ENCODE peak calls at places on chromosomes 12 and 14, in five cellular contexts. One of them, this sample, is unnamed.
A peak's percentile ranks its signal among the peaks of the same experiment; 100 is the strongest.

GRCh38 chr12:11593013-11593412 is 56.5 kb upstream of the ETV6 start:
- DNase-seq in foreskin fibroblast: no peak
- DNase-seq in GM12892: no peak
- DNase-seq in psoas muscle: no peak
- DNase-seq in stimulated activated CD4-positive, alpha-beta T cell treated with anti-CD3 and anti-CD28 coated beads, Interleukin-2, amount 100 ng/mL, for 24 hours: no peak
- DNase-seq in this sample: no peak

GRCh38 chr12:26614217-26614616 is 218.8 kb downstream of the ITPR2 start:
- DNase-seq in foreskin fibroblast: no peak
- DNase-seq in psoas muscle: no peak
- DNase-seq in GM12892: no peak
- DNase-seq in stimulated activated CD4-positive, alpha-beta T cell treated with anti-CD3 and anti-CD28 coated beads, Interleukin-2, amount 100 ng/mL, for 24 hours: no peak
- DNase-seq in this sample: peak; percentile 22

GRCh38 chr12:121799175-121799841 is 4.5 kb upstream of the SETD1B start:
- DNase-seq in GM12892: peak; percentile 59
- DNase-seq in psoas muscle: peak; percentile 92
- DNase-seq in stimulated activated CD4-positive, alpha-beta T cell treated with anti-CD3 and anti-CD28 coated beads, Interleukin-2, amount 100 ng/mL, for 24 hours: peak; percentile 62
- DNase-seq in foreskin fibroblast: peak; percentile 79
- DNase-seq in this sample: peak; percentile 88

GRCh38 chr12:59823535-59823934 is 227.7 kb downstream of the SLC16A7 start:
- DNase-seq in foreskin fibroblast: peak; percentile 21
- DNase-seq in stimulated activated CD4-positive, alpha-beta T cell treated with anti-CD3 and anti-CD28 coated beads, Interleukin-2, amount 100 ng/mL, for 24 hours: no peak
- DNase-seq in psoas muscle: no peak
- DNase-seq in GM12892: no peak
- DNase-seq in this sample: no peak

GRCh38 chr12:66633676-66634075 is 45.2 kb downstream of the GRIP1 start:
- DNase-seq in psoas muscle: no peak
- DNase-seq in foreskin fibroblast: peak; percentile 6
- DNase-seq in GM12892: no peak
- DNase-seq in stimulated activated CD4-positive, alpha-beta T cell treated with anti-CD3 and anti-CD28 coated beads, Interleukin-2, amount 100 ng/mL, for 24 hours: no peak
- DNase-seq in this sample: peak; percentile 57

GRCh38 chr12:109767991-109768900 is 54.6 kb downstream of the FAM222A start:
- DNase-seq in GM12892: no peak
- DNase-seq in stimulated activated CD4-positive, alpha-beta T cell treated with anti-CD3 and anti-CD28 coated beads, Interleukin-2, amount 100 ng/mL, for 24 hours: no peak
- DNase-seq in foreskin fibroblast: no peak
- DNase-seq in psoas muscle: no peak
- DNase-seq in this sample: no peak

GRCh38 chr14:60777856-60778578 is 43.5 kb downstream of the MNAT1 start:
- DNase-seq in stimulated activated CD4-positive, alpha-beta T cell treated with anti-CD3 and anti-CD28 coated beads, Interleukin-2, amount 100 ng/mL, for 24 hours: no peak
- DNase-seq in psoas muscle: no peak
- DNase-seq in GM12892: no peak
- DNase-seq in foreskin fibroblast: peak; percentile 89
- DNase-seq in this sample: peak; percentile 76

GRCh38 chr14:25259470-25259869 is 209.5 kb upstream of the STXBP6 start:
- DNase-seq in foreskin fibroblast: no peak
- DNase-seq in stimulated activated CD4-positive, alpha-beta T cell treated with anti-CD3 and anti-CD28 coated beads, Interleukin-2, amount 100 ng/mL, for 24 hours: no peak
- DNase-seq in GM12892: no peak
- DNase-seq in psoas muscle: no peak
- DNase-seq in this sample: no peak

GRCh38 chr14:67079836-67080235 is 109.4 kb upstream of the GARIN2 start:
- DNase-seq in foreskin fibroblast: no peak
- DNase-seq in psoas muscle: no peak
- DNase-seq in stimulated activated CD4-positive, alpha-beta T cell treated with anti-CD3 and anti-CD28 coated beads, Interleukin-2, amount 100 ng/mL, for 24 hours: no peak
- DNase-seq in GM12892: no peak
- DNase-seq in this sample: no peak

GRCh38 chr12:64731683-64732082 is 27.5 kb downstream of the GNS start:
- DNase-seq in stimulated activated CD4-positive, alpha-beta T cell treated with anti-CD3 and anti-CD28 coated beads, Interleukin-2, amount 100 ng/mL, for 24 hours: no peak
- DNase-seq in GM12892: no peak
- DNase-seq in psoas muscle: no peak
- DNase-seq in foreskin fibroblast: no peak
- DNase-seq in this sample: no peak

GRCh38 chr14:104972301-104973211 is 5.6 kb downstream of the AHNAK2 start:
- DNase-seq in stimulated activated CD4-positive, alpha-beta T cell treated with anti-CD3 and anti-CD28 coated beads, Interleukin-2, amount 100 ng/mL, for 24 hours: no peak
- DNase-seq in foreskin fibroblast: no peak
- DNase-seq in GM12892: no peak
- DNase-seq in psoas muscle: peak; percentile 77
- DNase-seq in this sample: peak; percentile 31

GRCh38 chr14:60839657-60840056 is 105.1 kb downstream of the MNAT1 start:
- DNase-seq in psoas muscle: peak; percentile 82
- DNase-seq in stimulated activated CD4-positive, alpha-beta T cell treated with anti-CD3 and anti-CD28 coated beads, Interleukin-2, amount 100 ng/mL, for 24 hours: no peak
- DNase-seq in GM12892: no peak
- DNase-seq in foreskin fibroblast: no peak
- DNase-seq in this sample: no peak

GRCh38 chr12:79988368-79988767 is 53.5 kb upstream of the PPP1R12A start:
- DNase-seq in foreskin fibroblast: peak; percentile 41
- DNase-seq in GM12892: no peak
- DNase-seq in stimulated activated CD4-positive, alpha-beta T cell treated with anti-CD3 and anti-CD28 coated beads, Interleukin-2, amount 100 ng/mL, for 24 hours: no peak
- DNase-seq in psoas muscle: no peak
- DNase-seq in this sample: peak; percentile 66

GRCh38 chr14:37142835-37143499 is 29.4 kb downstream of the SLC25A21 start:
- DNase-seq in foreskin fibroblast: no peak
- DNase-seq in GM12892: no peak
- DNase-seq in psoas muscle: no peak
- DNase-seq in stimulated activated CD4-positive, alpha-beta T cell treated with anti-CD3 and anti-CD28 coated beads, Interleukin-2, amount 100 ng/mL, for 24 hours: no peak
- DNase-seq in this sample: peak; percentile 49

GRCh38 chr12:6241495-6241894 is 41.3 kb downstream of the CD9 start:
- DNase-seq in stimulated activated CD4-positive, alpha-beta T cell treated with anti-CD3 and anti-CD28 coated beads, Interleukin-2, amount 100 ng/mL, for 24 hours: no peak
- DNase-seq in psoas muscle: peak; percentile 78
- DNase-seq in foreskin fibroblast: no peak
- DNase-seq in GM12892: no peak
- DNase-seq in this sample: no peak

GRCh38 chr14:70045715-70046535 is 142.8 kb downstream of the SLC8A3 start:
- DNase-seq in stimulated activated CD4-positive, alpha-beta T cell treated with anti-CD3 and anti-CD28 coated beads, Interleukin-2, amount 100 ng/mL, for 24 hours: no peak
- DNase-seq in psoas muscle: peak; percentile 82
- DNase-seq in foreskin fibroblast: peak; percentile 46
- DNase-seq in GM12892: no peak
- DNase-seq in this sample: peak; percentile 41